ENCODE peak calls at places on chromosomes 6 and 20, in nine cellular contexts. C, W, A, X, J, P, O, U and B are unnamed samples. For H3K9me3, the result is how much of the 10 kb centered on the place peaks cover.

GRCh38 chr6:16731503-16732018 is 29.7 kb downstream of the ATXN1 start:
- DNase-seq in C (no peak), W (no peak), A (no peak), X (no peak), J (no peak), P (no peak), O (no peak), U (no peak), B (no peak)

GRCh38 chr20:61690150-61690549 is 375.5 kb downstream of the TAF4 start:
- DNase-seq in C (no peak), W (no peak), A (no peak), X (no peak), J (no peak), P (no peak), O (no peak), U (no peak), B (no peak)

GRCh38 chr6:105900120-105900937 is 185.8 kb upstream of the PRDM1 start:
- DNase-seq in C (no peak), W (no peak), A (no peak), X (no peak), J (no peak), P (no peak), O (no peak), U (no peak), B (no peak)

GRCh38 chr20:25257756-25258462 is 10.0 kb downstream of the PYGB start:
- DNase-seq in C (no peak), W (peak), A (peak), X (no peak), J (no peak), P (no peak), O (no peak), U (no peak), B (no peak)

GRCh38 chr6:35691027-35691824 is 2.5 kb upstream of the FKBP5 start:
- DNase-seq in C (peak), W (no peak), A (peak), X (no peak), J (peak), P (no peak), O (peak), U (no peak), B (no peak)

GRCh38 chr6:149362289-149362688 is 37.8 kb upstream of the SUMO4 start:
- DNase-seq in C (no peak), W (no peak), A (no peak), X (no peak), J (no peak), P (no peak), O (no peak), U (no peak), B (no peak)

GRCh38 chr6:33000053-33000452 is 9.3 kb downstream of the HLA-DOA start:
- DNase-seq in C (no peak), W (peak), A (no peak), X (no peak), J (no peak), P (no peak), O (peak), U (no peak), B (no peak)

GRCh38 chr6:42030585-42031506 is 19.5 kb upstream of the TAF8 start:
- DNase-seq in C (no peak), W (peak), A (peak), X (no peak), J (peak), P (no peak), O (no peak), U (peak), B (no peak)

GRCh38 chr6:21073318-21073839 is 520.2 kb upstream of the SOX4 start:
- DNase-seq in C (no peak), W (no peak), A (no peak), X (no peak), J (no peak), P (no peak), O (no peak), U (no peak), B (no peak)

GRCh38 chr6:22082278-22082677 is 214.6 kb downstream of the PRL start:
- DNase-seq in C (no peak), W (no peak), A (no peak), X (no peak), J (no peak), P (no peak), O (no peak), U (no peak), B (no peak)

GRCh38 chr6:80181352-80182081 is 75.0 kb downstream of the BCKDHB start:
- DNase-seq in C (no peak), W (no peak), A (no peak), X (no peak), J (no peak), P (no peak), O (no peak), U (peak), B (no peak)

GRCh38 chr6:80182291-80182690 is 75.8 kb downstream of the BCKDHB start:
- DNase-seq in C (no peak), W (no peak), A (no peak), X (no peak), J (no peak), P (no peak), O (no peak), U (no peak), B (no peak)

GRCh38 chr6:80174931-80175572 is 68.6 kb downstream of the BCKDHB start:
- DNase-seq in C (no peak), W (no peak), A (no peak), X (no peak), J (no peak), P (no peak), O (no peak), U (no peak), B (no peak)

GRCh38 chr6:80183019-80183418 is 76.5 kb downstream of the BCKDHB start:
- DNase-seq in C (no peak), W (no peak), A (no peak), X (no peak), J (no peak), P (no peak), O (no peak), U (no peak), B (no peak)

DNA sequence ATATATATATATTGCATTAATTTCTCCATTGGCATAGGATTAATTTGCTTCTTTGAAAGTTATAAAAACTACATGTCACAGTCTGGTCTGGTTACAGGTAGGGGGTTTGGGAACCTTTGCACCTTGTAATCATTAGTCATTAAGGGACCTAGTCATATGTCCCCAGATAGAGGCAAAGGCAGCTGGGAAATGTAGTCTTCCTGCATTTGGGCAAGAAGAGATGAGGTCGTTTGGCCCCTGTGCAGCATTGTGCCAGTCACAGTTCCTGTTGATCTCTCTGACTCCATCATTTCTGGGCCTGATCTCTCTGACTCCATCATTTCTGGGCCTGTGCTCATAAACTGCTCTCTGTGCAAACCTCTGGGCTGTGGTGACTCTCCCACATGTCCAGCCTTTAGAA is 73.2 kb downstream of the BCKDHB start:
- DNase-seq in C (no peak), W (no peak), A (no peak), X (no peak), J (no peak), P (no peak), O (no peak), U (no peak), B (no peak)
- H3K9me3 ChIP-seq in C (under half), W (under half), A (under half), X (under half), J (under half), P (under half), O (under half), U (under half), B (under half)

GRCh38 chr20:43095034-43095433 is 94.7 kb downstream of the PTPRT start:
- DNase-seq in C (no peak), W (no peak), A (no peak), X (no peak), J (no peak), P (no peak), O (no peak), U (no peak), B (no peak)
- H3K9me3 ChIP-seq in C (under half), W (under half), A (under half), X (under half), J (under half), P (under half), O (under half), U (under half), B (under half)

GRCh38 chr20:41575412-41575811 is 42.8 kb downstream of the CHD6 start:
- DNase-seq in C (no peak), W (no peak), A (no peak), X (no peak), J (no peak), P (no peak), O (no peak), U (no peak), B (no peak)
- H3K9me3 ChIP-seq in C (under half), W (under half), A (under half), X (under half), J (under half), P (under half), O (under half), U (under half), B (under half)

DNA sequence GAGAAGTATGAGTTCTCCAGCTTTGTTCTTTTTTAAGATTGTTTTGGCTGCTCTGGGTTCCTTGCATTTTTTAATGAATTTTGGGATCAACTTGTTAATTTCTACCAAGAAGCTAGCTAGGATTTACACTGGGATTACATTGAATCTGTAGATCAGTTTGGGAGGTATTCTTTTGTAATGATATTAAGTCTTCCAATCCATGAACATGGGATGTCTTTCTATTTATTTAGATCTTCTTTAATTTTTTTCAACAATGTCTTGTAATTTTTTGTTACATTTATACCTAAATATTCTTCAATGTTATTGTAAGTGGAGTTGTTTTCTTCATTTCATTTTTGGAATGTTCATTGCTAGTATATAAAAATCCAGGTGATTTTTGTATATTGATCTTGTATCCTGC is 12.5 kb downstream of the PRIM2 start:
- DNase-seq in C (no peak), W (no peak), A (no peak), X (no peak), J (no peak), P (no peak), O (no peak), U (no peak), B (no peak)
- H3K9me3 ChIP-seq in C (under half), W (half or more), A (under half), X (under half), J (under half), P (under half), O (under half), U (under half), B (under half)